ENCODE peak calls at places on chromosome 4, in seven cellular contexts. U is H1, M is IMR-90, S is H9, O is neuronal stem cell, E is trophoblast cell, T is mesendoderm. H is an unnamed sample.

GRCh38 chr4:89242864-89243740 is 64.5 kb downstream of the GPRIN3 start:
- DNase-seq in U (no peak), M (no peak), S (no peak), O (no peak), E (no peak), T (no peak), H (peak; percentile 50)

GRCh38 chr4:34108456-34108855 is 2135.9 kb downstream of the ARAP2 start:
- DNase-seq in U (no peak), M (peak; percentile 13), S (no peak), O (no peak), E (no peak), T (peak; percentile 14), H (peak; percentile 58)

GRCh38 chr4:13701937-13702446 is 74.5 kb upstream of the BOD1L1 start:
- DNase-seq in U (no peak), M (peak; percentile 62), S (no peak), O (no peak), E (peak; percentile 4), T (peak; percentile 14), H (no peak)

GRCh38 chr4:186622788-186623464 is 67.6 kb upstream of the MTNR1A start:
- DNase-seq in U (no peak), M (peak; percentile 55), S (no peak), O (no peak), E (peak; percentile 56), T (peak; percentile 7), H (peak; percentile 67)

GRCh38 chr4:136383126-136383525 is 1149.2 kb downstream of the PCDH18 start:
- DNase-seq in U (no peak), M (peak; percentile 13), S (no peak), O (no peak), E (no peak), T (no peak), H (no peak)

GRCh38 chr4:147160908-147161513 is 215.3 kb upstream of the TTC29 start:
- DNase-seq in U (no peak), M (peak; percentile 71), S (peak; percentile 40), O (peak; percentile 43), E (peak; percentile 39), T (peak; percentile 68), H (peak; percentile 69)

GRCh38 chr4:37686373-37687174 is at the start of gene RELL1:
- DNase-seq in U (peak; percentile 99), M (peak; percentile 99), S (peak; percentile 100), O (peak; percentile 99), E (peak; percentile 100), T (peak; percentile 100), H (peak; percentile 99)

GRCh38 chr4:2245787-2246275 is 3.9 kb upstream of the HAUS3 start:
- DNase-seq in U (no peak), M (no peak), S (no peak), O (no peak), E (no peak), T (no peak), H (no peak)

GRCh38 chr4:3733195-3733594 is 33.0 kb upstream of the ADRA2C start:
- DNase-seq in U (no peak), M (no peak), S (no peak), O (no peak), E (no peak), T (no peak), H (no peak)

GRCh38 chr4:188781655-188782054 is 642.4 kb downstream of the TRIML1 start:
- DNase-seq in U (no peak), M (peak; percentile 16), S (peak; percentile 55), O (no peak), E (no peak), T (peak; percentile 68), H (peak; percentile 43)

GRCh38 chr4:188783160-188783559 is 643.9 kb downstream of the TRIML1 start:
- DNase-seq in U (no peak), M (peak; percentile 11), S (no peak), O (no peak), E (no peak), T (no peak), H (peak; percentile 37)

GRCh38 chr4:188780686-188781085 is 641.4 kb downstream of the TRIML1 start:
- DNase-seq in U (no peak), M (no peak), S (no peak), O (no peak), E (no peak), T (no peak), H (peak; percentile 52)

GRCh38 chr4:188780028-188780427 is 640.8 kb downstream of the TRIML1 start:
- DNase-seq in U (no peak), M (no peak), S (no peak), O (no peak), E (no peak), T (peak; percentile 7), H (no peak)

DNA sequence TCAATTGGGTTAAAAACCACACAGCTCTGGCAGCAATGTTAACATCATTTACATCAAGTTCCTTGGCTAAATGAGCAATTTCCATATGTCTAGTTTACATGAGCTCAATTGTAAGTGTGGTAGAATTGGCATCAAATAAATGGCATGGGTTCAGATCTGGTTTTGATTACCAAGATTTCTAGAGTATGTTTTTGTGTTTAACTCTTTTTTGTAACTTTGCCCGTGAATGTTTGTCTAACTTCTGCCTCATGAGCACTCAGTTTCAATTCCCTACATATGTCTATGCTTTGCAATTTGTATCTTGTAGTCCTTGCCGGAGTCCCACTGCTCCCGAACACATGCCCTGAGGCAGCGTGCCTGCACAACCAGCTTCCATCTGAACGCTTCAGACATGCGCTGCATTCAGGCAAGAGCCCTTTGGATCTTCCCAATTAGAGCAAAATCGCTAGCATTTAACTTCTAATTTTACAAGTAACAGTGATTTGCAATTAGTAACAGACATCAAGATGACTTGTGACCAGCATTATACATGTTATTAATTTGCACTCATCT is 644.4 kb downstream of the TRIML1 start:
- DNase-seq in U (no peak), M (no peak), S (no peak), O (no peak), E (no peak), T (no peak), H (no peak)
- H2AK5ac ChIP-seq in U (no peak overlapping the region), M (no peak overlapping the region), S (no peak overlapping the region), O (no peak overlapping the region), E (no peak overlapping the region), T (no peak overlapping the region), H (no peak overlapping the region)

GRCh38 chr4:183860726-183861125 is 44.4 kb upstream of the STOX2 start:
- DNase-seq in U (no peak), M (no peak), S (no peak), O (no peak), E (no peak), T (no peak), H (no peak)
- H3K4ac ChIP-seq in U (no peak overlapping the region), M (no peak overlapping the region), S (no peak overlapping the region), O (no peak overlapping the region), E (no peak overlapping the region), T (no peak overlapping the region), H (no peak overlapping the region)

GRCh38 chr4:11590132-11590531 is 161.4 kb upstream of the HS3ST1 start:
- DNase-seq in U (no peak), M (peak; percentile 59), S (no peak), O (no peak), E (no peak), T (no peak), H (peak; percentile 46)

GRCh38 chr4:11585506-11585905 is 156.8 kb upstream of the HS3ST1 start:
- DNase-seq in U (no peak), M (no peak), S (no peak), O (no peak), E (no peak), T (no peak), H (no peak)

GRCh38 chr4:11587797-11588196 is 159.1 kb upstream of the HS3ST1 start:
- DNase-seq in U (no peak), M (no peak), S (no peak), O (no peak), E (no peak), T (no peak), H (no peak)

GRCh38 chr4:11592276-11592675 is 163.6 kb upstream of the HS3ST1 start:
- DNase-seq in U (no peak), M (no peak), S (no peak), O (no peak), E (no peak), T (no peak), H (no peak)

GRCh38 chr4:11589676-11590075 is 161.0 kb upstream of the HS3ST1 start:
- DNase-seq in U (no peak), M (peak; percentile 69), S (no peak), O (no peak), E (no peak), T (no peak), H (peak; percentile 37)
- H2AK5ac ChIP-seq in U (no peak overlapping the region), M (no peak overlapping the region), S (no peak overlapping the region), O (no peak overlapping the region), E (no peak overlapping the region), T (no peak overlapping the region), H (no peak overlapping the region)

DNA sequence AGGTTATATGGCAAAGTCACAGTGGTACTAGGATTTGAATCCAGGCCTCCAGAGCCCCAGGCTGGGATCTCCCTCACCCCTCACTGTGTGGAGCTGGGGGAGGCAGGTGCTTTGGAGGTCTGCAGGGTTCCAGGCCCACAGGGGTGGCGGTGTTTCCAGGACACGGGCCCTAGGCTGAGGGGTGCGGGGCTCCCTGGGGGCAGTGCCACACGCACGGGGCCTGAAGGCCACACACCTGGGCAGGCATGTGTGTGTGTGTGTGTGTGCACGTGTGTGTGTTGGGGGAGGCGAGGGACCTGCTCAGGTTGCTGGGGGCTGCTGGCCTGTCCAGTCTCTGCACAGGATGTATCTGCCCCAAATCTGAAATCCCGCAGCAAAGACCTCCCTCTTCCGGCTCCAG is 18.8 kb downstream of the SH3TC1 start:
- DNase-seq in U (no peak), M (no peak), S (no peak), O (no peak), E (no peak), T (no peak), H (no peak)
- H3K4ac ChIP-seq in U (no peak overlapping the region), M (no peak overlapping the region), S (no peak overlapping the region), O (no peak overlapping the region), E (no peak overlapping the region), T (no peak overlapping the region), H (no peak overlapping the region)

GRCh38 chr4:114811564-114812360 is 213.2 kb downstream of the UGT8 start:
- DNase-seq in U (no peak), M (no peak), S (no peak), O (no peak), E (no peak), T (peak; percentile 3), H (no peak)

GRCh38 chr4:114807759-114808404 is 209.3 kb downstream of the UGT8 start:
- DNase-seq in U (peak; percentile 64), M (peak; percentile 3), S (peak; percentile 71), O (peak; percentile 44), E (peak; percentile 24), T (peak; percentile 80), H (peak; percentile 39)

GRCh38 chr4:114807357-114807756 is 208.8 kb downstream of the UGT8 start:
- DNase-seq in U (no peak), M (no peak), S (no peak), O (no peak), E (no peak), T (no peak), H (no peak)
- H2AK5ac ChIP-seq in U (no peak overlapping the region), M (no peak overlapping the region), S (no peak overlapping the region), O (no peak overlapping the region), E (no peak overlapping the region), T (no peak overlapping the region), H (no peak overlapping the region)

GRCh38 chr4:57981123-57981522 is 870.9 kb upstream of the IGFBP7 start:
- DNase-seq in U (no peak), M (no peak), S (no peak), O (no peak), E (no peak), T (no peak), H (no peak)
- H3K4ac ChIP-seq in U (no peak overlapping the region), M (no peak overlapping the region), S (no peak overlapping the region), O (no peak overlapping the region), E (no peak overlapping the region), T (no peak overlapping the region), H (no peak overlapping the region)

GRCh38 chr4:152937535-152938236 is 1.6 kb downstream of the FHDC1 start:
- DNase-seq in U (peak; percentile 63), M (peak; percentile 21), S (no peak), O (peak; percentile 31), E (no peak), T (no peak), H (peak; percentile 36)
- H2AK5ac ChIP-seq in U (no peak overlapping the region), M (no peak overlapping the region), S (no peak overlapping the region), O (no peak overlapping the region), E (no peak overlapping the region), T (no peak overlapping the region), H (no peak overlapping the region)

H was measured in mesenchymal stem cell.